ENCODE peak calls at places on chromosomes 13 and 19, in nine cellular contexts. One of them, this sample, is unnamed.

GRCh38 chr19:11324079-11324661 is 15.3 kb downstream of the RAB3D start:
- DNase-seq in DND-41: peak
- DNase-seq in lung: peak
- DNase-seq in GM12865: peak
- DNase-seq in foreskin fibroblast: peak
- DNase-seq in tibial artery: peak
- DNase-seq in transverse colon: peak
- DNase-seq in fibroblast of mammary gland: peak
- DNase-seq in cardiac fibroblast: peak
- DNase-seq in this sample: peak

GRCh38 chr13:60351816-60352215 is 45.2 kb upstream of the TDRD3 start:
- DNase-seq in DND-41: no peak
- DNase-seq in lung: no peak
- DNase-seq in GM12865: no peak
- DNase-seq in foreskin fibroblast: no peak
- DNase-seq in tibial artery: no peak
- DNase-seq in transverse colon: no peak
- DNase-seq in fibroblast of mammary gland: peak
- DNase-seq in cardiac fibroblast: no peak
- DNase-seq in this sample: no peak

GRCh38 chr19:38685666-38686529 is 38.4 kb downstream of the ACTN4 start:
- DNase-seq in DND-41: no peak
- DNase-seq in lung: no peak
- DNase-seq in GM12865: peak
- DNase-seq in foreskin fibroblast: no peak
- DNase-seq in tibial artery: no peak
- DNase-seq in transverse colon: no peak
- DNase-seq in fibroblast of mammary gland: peak
- DNase-seq in cardiac fibroblast: peak
- DNase-seq in this sample: peak

GRCh38 chr19:38433268-38433733 is at the start of gene RYR1:
- DNase-seq in DND-41: no peak
- DNase-seq in lung: peak
- DNase-seq in GM12865: peak
- DNase-seq in foreskin fibroblast: no peak
- DNase-seq in tibial artery: peak
- DNase-seq in transverse colon: peak
- DNase-seq in fibroblast of mammary gland: peak
- DNase-seq in cardiac fibroblast: no peak
- DNase-seq in this sample: no peak

GRCh38 chr19:3184847-3185481 is 766 bp upstream of the NCLN start:
- DNase-seq in DND-41: no peak
- DNase-seq in lung: peak
- DNase-seq in GM12865: peak
- DNase-seq in foreskin fibroblast: peak
- DNase-seq in tibial artery: peak
- DNase-seq in transverse colon: peak
- DNase-seq in fibroblast of mammary gland: no peak
- DNase-seq in cardiac fibroblast: no peak
- DNase-seq in this sample: no peak

GRCh38 chr13:73608731-73609485 is 525.3 kb downstream of the KLF12 start:
- DNase-seq in DND-41: no peak
- DNase-seq in lung: peak
- DNase-seq in GM12865: no peak
- DNase-seq in foreskin fibroblast: no peak
- DNase-seq in tibial artery: no peak
- DNase-seq in transverse colon: no peak
- DNase-seq in fibroblast of mammary gland: no peak
- DNase-seq in cardiac fibroblast: no peak
- DNase-seq in this sample: no peak

GRCh38 chr13:75299913-75300862 is 181.8 kb downstream of the TBC1D4 start:
- DNase-seq in DND-41: no peak
- DNase-seq in lung: no peak
- DNase-seq in GM12865: peak
- DNase-seq in foreskin fibroblast: peak
- DNase-seq in tibial artery: no peak
- DNase-seq in transverse colon: no peak
- DNase-seq in fibroblast of mammary gland: peak
- DNase-seq in cardiac fibroblast: peak
- DNase-seq in this sample: peak

GRCh38 chr19:7988307-7988706 is 17.1 kb downstream of the ELAVL1 start:
- DNase-seq in DND-41: no peak
- DNase-seq in lung: no peak
- DNase-seq in GM12865: no peak
- DNase-seq in foreskin fibroblast: peak
- DNase-seq in tibial artery: no peak
- DNase-seq in transverse colon: no peak
- DNase-seq in fibroblast of mammary gland: no peak
- DNase-seq in cardiac fibroblast: no peak
- DNase-seq in this sample: no peak

GRCh38 chr13:113861433-113862030 is 2.3 kb downstream of the GAS6 start:
- DNase-seq in DND-41: no peak
- DNase-seq in lung: no peak
- DNase-seq in GM12865: no peak
- DNase-seq in foreskin fibroblast: no peak
- DNase-seq in tibial artery: no peak
- DNase-seq in transverse colon: no peak
- DNase-seq in fibroblast of mammary gland: no peak
- DNase-seq in cardiac fibroblast: no peak
- DNase-seq in this sample: no peak

GRCh38 chr19:11580665-11581418 is 3.4 kb upstream of the ACP5 start:
- DNase-seq in DND-41: no peak
- DNase-seq in lung: no peak
- DNase-seq in GM12865: peak
- DNase-seq in foreskin fibroblast: no peak
- DNase-seq in tibial artery: no peak
- DNase-seq in transverse colon: no peak
- DNase-seq in fibroblast of mammary gland: no peak
- DNase-seq in cardiac fibroblast: no peak
- DNase-seq in this sample: peak

GRCh38 chr13:24683833-24684599 is 3.8 kb downstream of the ATP12A start:
- DNase-seq in DND-41: peak
- DNase-seq in lung: peak
- DNase-seq in GM12865: peak
- DNase-seq in foreskin fibroblast: peak
- DNase-seq in tibial artery: peak
- DNase-seq in transverse colon: peak
- DNase-seq in fibroblast of mammary gland: peak
- DNase-seq in cardiac fibroblast: peak
- DNase-seq in this sample: peak

DNA sequence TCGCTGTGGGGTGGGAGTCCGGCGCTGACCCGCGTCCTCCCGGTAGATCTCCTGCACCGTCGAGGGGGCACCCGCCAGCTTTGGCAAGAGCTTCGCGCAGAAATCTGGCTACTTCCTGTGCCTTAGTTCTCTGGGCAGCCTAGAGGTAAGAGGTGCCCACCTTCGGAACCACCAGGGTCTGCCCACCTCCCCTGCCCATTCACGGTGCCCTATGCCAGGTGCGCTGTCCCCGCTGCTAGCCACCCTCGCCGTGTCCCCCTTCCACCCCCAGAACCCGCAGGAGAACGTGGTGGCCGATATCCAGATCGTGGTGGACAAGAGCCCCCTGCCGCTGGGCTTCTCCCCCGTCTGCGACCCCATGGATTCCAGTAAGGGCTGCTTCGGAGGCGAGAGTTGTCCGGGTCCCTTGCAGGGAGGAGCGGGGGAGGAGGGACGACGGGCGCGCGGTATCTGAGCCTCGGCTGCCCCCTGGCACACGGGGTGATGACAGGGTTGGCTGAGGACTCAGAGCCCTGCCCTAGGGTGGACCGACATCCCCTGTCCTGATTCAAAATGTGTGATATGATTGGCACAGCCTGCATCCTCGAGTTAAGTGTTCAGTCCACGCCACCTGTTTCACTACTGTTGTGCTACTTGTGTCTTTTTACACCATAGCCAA is 549 bp downstream of the MVB12A start:
- DNase-seq in DND-41: peak
- DNase-seq in lung: no peak
- DNase-seq in GM12865: peak
- DNase-seq in foreskin fibroblast: no peak
- DNase-seq in tibial artery: peak
- DNase-seq in transverse colon: peak
- DNase-seq in fibroblast of mammary gland: no peak
- DNase-seq in cardiac fibroblast: no peak
- DNase-seq in this sample: peak
- TF ChIP-seq CTCF in DND-41: no peak
- TF ChIP-seq CTCF in lung: peak
- TF ChIP-seq CTCF in GM12865: no peak
- TF ChIP-seq CTCF in foreskin fibroblast: no peak
- TF ChIP-seq CTCF in tibial artery: no peak
- TF ChIP-seq CTCF in transverse colon: no peak
- TF ChIP-seq CTCF in fibroblast of mammary gland: no peak
- TF ChIP-seq CTCF in cardiac fibroblast: no peak
- TF ChIP-seq CTCF in this sample: no peak

DNA sequence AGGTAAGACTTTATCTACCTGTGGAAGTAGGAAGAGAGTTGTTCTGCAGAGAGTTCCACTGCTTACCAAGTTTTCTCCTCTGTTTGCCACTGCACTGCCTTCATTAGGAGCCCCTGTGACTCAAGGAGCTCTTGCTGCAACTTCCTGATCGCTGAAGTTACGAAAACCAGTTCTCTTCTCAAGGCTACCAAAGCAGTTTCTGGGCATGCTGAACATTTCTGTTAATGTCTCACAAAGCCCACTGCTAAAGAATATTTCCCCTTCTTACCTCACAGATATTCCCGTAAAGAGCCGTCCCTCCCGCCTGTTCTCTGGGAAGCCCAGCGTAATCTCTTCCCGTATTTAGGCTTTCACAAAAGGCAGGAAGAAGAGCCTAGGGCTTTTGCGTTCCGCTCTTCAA is 82.6 kb upstream of the OXGR1 start:
- DNase-seq in DND-41: no peak
- DNase-seq in lung: no peak
- DNase-seq in GM12865: no peak
- DNase-seq in foreskin fibroblast: peak
- DNase-seq in tibial artery: peak
- DNase-seq in transverse colon: no peak
- DNase-seq in fibroblast of mammary gland: peak
- DNase-seq in cardiac fibroblast: peak
- DNase-seq in this sample: peak
- H3K4me3 ChIP-seq in DND-41: no peak
- H3K4me3 ChIP-seq in lung: no peak
- H3K4me3 ChIP-seq in GM12865: no peak
- H3K4me3 ChIP-seq in foreskin fibroblast: peak
- H3K4me3 ChIP-seq in tibial artery: peak
- H3K4me3 ChIP-seq in transverse colon: no peak
- H3K4me3 ChIP-seq in fibroblast of mammary gland: no peak
- H3K4me3 ChIP-seq in cardiac fibroblast: no peak
- H3K4me3 ChIP-seq in this sample: peak

GRCh38 chr13:27296496-27296895 is 25.9 kb downstream of the RASL11A start:
- DNase-seq in DND-41: no peak
- DNase-seq in lung: no peak
- DNase-seq in GM12865: no peak
- DNase-seq in foreskin fibroblast: no peak
- DNase-seq in tibial artery: no peak
- DNase-seq in transverse colon: no peak
- DNase-seq in fibroblast of mammary gland: no peak
- DNase-seq in cardiac fibroblast: no peak
- DNase-seq in this sample: no peak

GRCh38 chr13:27295096-27295495 is 24.5 kb downstream of the RASL11A start:
- DNase-seq in DND-41: no peak
- DNase-seq in lung: no peak
- DNase-seq in GM12865: no peak
- DNase-seq in foreskin fibroblast: no peak
- DNase-seq in tibial artery: no peak
- DNase-seq in transverse colon: no peak
- DNase-seq in fibroblast of mammary gland: no peak
- DNase-seq in cardiac fibroblast: no peak
- DNase-seq in this sample: no peak

GRCh38 chr13:27295660-27296059 is 25.0 kb downstream of the RASL11A start:
- DNase-seq in DND-41: no peak
- DNase-seq in lung: no peak
- DNase-seq in GM12865: no peak
- DNase-seq in foreskin fibroblast: no peak
- DNase-seq in tibial artery: no peak
- DNase-seq in transverse colon: no peak
- DNase-seq in fibroblast of mammary gland: no peak
- DNase-seq in cardiac fibroblast: no peak
- DNase-seq in this sample: no peak

GRCh38 chr13:27293051-27293691 is 22.5 kb downstream of the RASL11A start:
- DNase-seq in DND-41: no peak
- DNase-seq in lung: no peak
- DNase-seq in GM12865: no peak
- DNase-seq in foreskin fibroblast: no peak
- DNase-seq in tibial artery: no peak
- DNase-seq in transverse colon: no peak
- DNase-seq in fibroblast of mammary gland: no peak
- DNase-seq in cardiac fibroblast: no peak
- DNase-seq in this sample: no peak

DNA sequence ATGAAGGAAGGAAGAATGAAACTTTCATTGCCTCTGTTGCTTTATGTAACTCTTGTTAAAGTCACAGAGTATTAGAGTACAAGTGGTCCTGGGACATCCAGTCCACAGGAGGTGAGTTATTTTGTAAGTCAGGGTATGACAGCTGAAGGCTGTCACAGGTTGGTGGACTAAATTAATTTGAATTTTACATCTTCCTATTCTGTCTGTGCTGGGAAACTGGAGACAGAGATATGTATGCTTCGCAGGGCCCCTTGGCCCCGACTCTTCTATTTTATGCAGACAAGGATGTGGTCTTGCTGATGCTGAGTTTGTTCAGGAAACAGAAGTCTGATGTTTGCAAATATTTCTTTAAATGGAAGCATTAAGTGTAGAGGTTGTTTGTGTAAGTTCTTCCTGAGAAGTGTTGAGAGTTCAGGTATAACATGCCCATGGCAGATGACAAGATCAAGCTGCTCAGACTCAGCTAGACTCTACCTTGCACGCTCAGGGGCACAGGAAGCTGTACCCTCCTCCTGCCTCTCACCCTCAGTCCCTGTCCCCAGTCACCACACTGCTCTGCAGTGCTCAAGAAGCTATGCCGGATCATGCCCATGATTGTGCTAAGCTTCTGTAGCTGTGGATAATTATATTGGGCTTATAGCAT is 23.4 kb downstream of the RASL11A start:
- DNase-seq in DND-41: no peak
- DNase-seq in lung: no peak
- DNase-seq in GM12865: no peak
- DNase-seq in foreskin fibroblast: no peak
- DNase-seq in tibial artery: no peak
- DNase-seq in transverse colon: no peak
- DNase-seq in fibroblast of mammary gland: no peak
- DNase-seq in cardiac fibroblast: no peak
- DNase-seq in this sample: no peak
- TF ChIP-seq CTCF in DND-41: no peak
- TF ChIP-seq CTCF in lung: no peak
- TF ChIP-seq CTCF in GM12865: no peak
- TF ChIP-seq CTCF in foreskin fibroblast: no peak
- TF ChIP-seq CTCF in tibial artery: no peak
- TF ChIP-seq CTCF in transverse colon: no peak
- TF ChIP-seq CTCF in fibroblast of mammary gland: no peak
- TF ChIP-seq CTCF in cardiac fibroblast: no peak
- TF ChIP-seq CTCF in this sample: no peak

DNA sequence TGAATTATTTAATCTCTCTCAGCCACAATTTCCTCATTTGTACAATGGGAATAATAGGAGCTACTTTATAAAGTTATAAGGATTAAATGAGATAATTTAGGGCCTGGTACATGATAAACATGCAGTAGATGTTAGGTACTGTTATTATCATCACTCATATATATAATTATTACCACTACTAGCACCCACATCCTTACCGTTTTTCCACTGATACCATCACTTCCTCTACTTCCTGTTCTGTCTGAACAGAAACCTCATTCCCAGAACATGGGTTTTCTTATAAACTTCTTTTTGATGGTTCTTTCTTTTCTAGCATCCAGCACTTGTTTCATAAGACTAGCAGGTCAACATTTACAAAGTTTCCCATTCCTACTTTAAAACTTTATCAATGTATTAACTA is 6.3 kb downstream of the CDADC1 start:
- DNase-seq in DND-41: no peak
- DNase-seq in lung: no peak
- DNase-seq in GM12865: no peak
- DNase-seq in foreskin fibroblast: no peak
- DNase-seq in tibial artery: no peak
- DNase-seq in transverse colon: no peak
- DNase-seq in fibroblast of mammary gland: no peak
- DNase-seq in cardiac fibroblast: no peak
- DNase-seq in this sample: no peak
- H3K4me3 ChIP-seq in DND-41: no peak
- H3K4me3 ChIP-seq in lung: no peak
- H3K4me3 ChIP-seq in GM12865: no peak
- H3K4me3 ChIP-seq in foreskin fibroblast: no peak
- H3K4me3 ChIP-seq in tibial artery: no peak
- H3K4me3 ChIP-seq in transverse colon: no peak
- H3K4me3 ChIP-seq in fibroblast of mammary gland: no peak
- H3K4me3 ChIP-seq in cardiac fibroblast: no peak
- H3K4me3 ChIP-seq in this sample: no peak